ENCODE peak calls at places on chromosomes 7 and 10, in five cellular contexts. Z, N, K, R and Y are unnamed samples. For H3F3A, the result is how much of the 10 kb centered on the place peaks cover.

GRCh38 chr7:157394246-157395191 is 57.7 kb downstream of the DNAJB6 start:
- DNase-seq in Z (no peak), N (no peak), K (no peak), R (peak), Y (no peak)

GRCh38 chr7:27714831-27715444 is 25.0 kb upstream of the TAX1BP1 start:
- DNase-seq in Z (no peak), N (no peak), K (no peak), R (no peak), Y (peak)

GRCh38 chr10:124259139-124259825 is 159.4 kb downstream of the OAT start:
- DNase-seq in Z (peak), N (peak), K (peak), R (no peak), Y (peak)

GRCh38 chr7:23394828-23395227 is 75.5 kb downstream of the IGF2BP3 start:
- DNase-seq in Z (no peak), N (peak), K (no peak), R (peak), Y (no peak)

GRCh38 chr10:83012866-83013265 is 1126.4 kb upstream of the GHITM start:
- DNase-seq in Z (no peak), N (no peak), K (no peak), R (peak), Y (no peak)

GRCh38 chr7:103809229-103809994 is 180.0 kb downstream of the RELN start:
- DNase-seq in Z (no peak), N (no peak), K (peak), R (no peak), Y (no peak)

GRCh38 chr10:79487296-79488194 is 24.8 kb upstream of the EIF5AL1 start:
- DNase-seq in Z (peak), N (peak), K (peak), R (peak), Y (peak)

GRCh38 chr10:20990604-20991003 is 93.5 kb upstream of the NEBL start:
- DNase-seq in Z (no peak), N (peak), K (no peak), R (peak), Y (peak)

GRCh38 chr10:29204119-29204518 is 84.8 kb upstream of the LYZL1 start:
- DNase-seq in Z (peak), N (peak), K (peak), R (no peak), Y (no peak)

GRCh38 chr10:74675527-74675926 is 150.9 kb upstream of the KAT6B start:
- DNase-seq in Z (no peak), N (no peak), K (no peak), R (no peak), Y (no peak)

GRCh38 chr10:110005716-110006115 is 2.1 kb upstream of the ADD3 start:
- DNase-seq in Z (peak), N (peak), K (peak), R (peak), Y (no peak)

GRCh38 chr10:11181996-11182395 is 164.3 kb downstream of the CELF2 start:
- DNase-seq in Z (no peak), N (no peak), K (no peak), R (peak), Y (no peak)

GRCh38 chr10:75466016-75466415 is 34.6 kb downstream of the LRMDA start:
- DNase-seq in Z (no peak), N (no peak), K (no peak), R (no peak), Y (no peak)

GRCh38 chr7:105429746-105430612 is 41.3 kb upstream of the SRPK2 start:
- DNase-seq in Z (peak), N (peak), K (peak), R (peak), Y (peak)

GRCh38 chr10:30433779-30434272 is at the start of gene MAP3K8:
- DNase-seq in Z (peak), N (peak), K (peak), R (peak), Y (peak)

GRCh38 chr7:64192148-64192704 is 14.8 kb upstream of the ZNF735 start:
- DNase-seq in Z (no peak), N (no peak), K (no peak), R (no peak), Y (no peak)

GRCh38 chr7:70696139-70696782 is 435.7 kb upstream of the GALNT17 start:
- DNase-seq in Z (peak), N (peak), K (no peak), R (peak), Y (no peak)

GRCh38 chr7:3063016-3063753 is 19.5 kb upstream of the CARD11 start:
- DNase-seq in Z (no peak), N (no peak), K (no peak), R (no peak), Y (peak)

GRCh38 chr10:132077091-132077490 is 11.3 kb downstream of the JAKMIP3 start:
- DNase-seq in Z (no peak), N (no peak), K (no peak), R (no peak), Y (no peak)

GRCh38 chr10:95208702-95209391 is 14.8 kb downstream of the ACSM6 start:
- DNase-seq in Z (peak), N (no peak), K (peak), R (peak), Y (peak)

GRCh38 chr7:96417784-96418183 is 95.9 kb upstream of the SLC25A13 start:
- DNase-seq in Z (no peak), N (no peak), K (no peak), R (no peak), Y (no peak)

GRCh38 chr7:81013036-81013435 is 94.2 kb upstream of the SEMA3C start:
- DNase-seq in Z (no peak), N (no peak), K (peak), R (peak), Y (peak)

GRCh38 chr7:133253522-133253882 is 624 bp downstream of the EXOC4 start:
- DNase-seq in Z (no peak), N (peak), K (no peak), R (peak), Y (no peak)

GRCh38 chr10:90930070-90930837 is 9.4 kb upstream of the ANKRD1 start:
- DNase-seq in Z (no peak), N (peak), K (peak), R (peak), Y (peak)

GRCh38 chr7:41378156-41378555 is 324.7 kb downstream of the INHBA start:
- DNase-seq in Z (no peak), N (no peak), K (no peak), R (no peak), Y (no peak)

GRCh38 chr7:158394936-158395335 is 192.7 kb downstream of the PTPRN2 start:
- DNase-seq in Z (peak), N (peak), K (peak), R (no peak), Y (peak)

GRCh38 chr7:129830949-129831348 is 121.8 kb downstream of the UBE2H start:
- DNase-seq in Z (no peak), N (no peak), K (no peak), R (no peak), Y (no peak)

GRCh38 chr10:47330804-47331203 is 8.6 kb downstream of the GDF2 start:
- DNase-seq in Z (no peak), N (no peak), K (no peak), R (no peak), Y (no peak)

GRCh38 chr10:102549549-102549948 is 45.8 kb downstream of the SUFU start:
- DNase-seq in Z (no peak), N (no peak), K (no peak), R (no peak), Y (no peak)

GRCh38 chr10:31098091-31098490 is 66.4 kb upstream of the ZNF438 start:
- DNase-seq in Z (no peak), N (peak), K (no peak), R (peak), Y (no peak)

GRCh38 chr7:28266377-28266776 is 85.8 kb upstream of the JAZF1 start:
- DNase-seq in Z (no peak), N (no peak), K (no peak), R (no peak), Y (no peak)

GRCh38 chr10:89163265-89163995 is 43.7 kb downstream of the CH25H start:
- DNase-seq in Z (no peak), N (no peak), K (no peak), R (peak), Y (no peak)

GRCh38 chr10:14507721-14508120 is 177.0 kb upstream of the FRMD4A start:
- DNase-seq in Z (no peak), N (no peak), K (no peak), R (no peak), Y (no peak)
- H3F3A ChIP-seq in Z (under half), N (under half), K (under half), R (under half), Y (under half)

GRCh38 chr10:7810443-7810842 is 7.9 kb upstream of the TAF3 start:
- DNase-seq in Z (no peak), N (no peak), K (no peak), R (no peak), Y (no peak)
- H3K27ac ChIP-seq in Z (no peak), N (no peak), K (no peak), R (no peak), Y (no peak)

DNA sequence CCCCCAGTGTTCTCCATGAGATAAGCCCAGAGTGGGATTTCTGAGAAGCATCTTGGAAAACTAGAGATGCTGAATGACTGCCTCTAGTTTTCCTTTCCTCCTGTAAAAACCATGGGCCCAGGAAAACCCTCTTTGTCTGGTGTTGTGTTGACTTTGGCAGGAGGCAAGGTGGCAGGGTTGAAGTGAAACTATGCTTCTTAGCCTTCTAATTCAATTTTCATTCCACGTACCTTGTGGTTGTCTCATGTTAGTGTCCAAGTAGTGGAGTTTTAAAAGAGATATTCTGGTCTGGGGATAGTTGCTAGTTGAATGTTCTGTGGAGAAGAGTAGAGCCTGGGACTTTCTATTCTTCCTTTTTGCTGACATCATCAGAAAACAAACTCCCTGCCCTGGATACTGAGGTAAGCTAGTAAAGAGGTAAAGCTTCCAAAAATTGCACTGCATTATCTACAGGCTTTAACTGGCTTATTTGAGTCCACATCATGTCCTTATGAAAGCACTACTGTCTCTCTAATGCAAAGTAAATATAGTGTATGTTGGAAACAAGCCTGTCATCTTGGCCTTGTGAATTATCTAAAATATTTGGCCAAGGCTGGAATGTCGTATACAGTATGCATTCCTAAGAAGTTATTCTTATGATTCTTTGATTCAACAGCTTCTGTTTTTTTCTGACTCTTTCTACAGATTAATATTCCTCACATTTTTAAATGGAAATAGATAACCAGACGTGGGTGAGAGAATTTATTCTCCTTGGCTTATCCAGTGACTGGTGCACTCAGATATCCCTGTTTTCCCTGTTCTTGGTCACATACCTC is at the start of gene OR2F2:
- DNase-seq in Z (no peak), N (no peak), K (no peak), R (peak), Y (peak)
- H2AFZ ChIP-seq in Z (peak), N (no peak), K (no peak), R (peak), Y (no peak)

DNA sequence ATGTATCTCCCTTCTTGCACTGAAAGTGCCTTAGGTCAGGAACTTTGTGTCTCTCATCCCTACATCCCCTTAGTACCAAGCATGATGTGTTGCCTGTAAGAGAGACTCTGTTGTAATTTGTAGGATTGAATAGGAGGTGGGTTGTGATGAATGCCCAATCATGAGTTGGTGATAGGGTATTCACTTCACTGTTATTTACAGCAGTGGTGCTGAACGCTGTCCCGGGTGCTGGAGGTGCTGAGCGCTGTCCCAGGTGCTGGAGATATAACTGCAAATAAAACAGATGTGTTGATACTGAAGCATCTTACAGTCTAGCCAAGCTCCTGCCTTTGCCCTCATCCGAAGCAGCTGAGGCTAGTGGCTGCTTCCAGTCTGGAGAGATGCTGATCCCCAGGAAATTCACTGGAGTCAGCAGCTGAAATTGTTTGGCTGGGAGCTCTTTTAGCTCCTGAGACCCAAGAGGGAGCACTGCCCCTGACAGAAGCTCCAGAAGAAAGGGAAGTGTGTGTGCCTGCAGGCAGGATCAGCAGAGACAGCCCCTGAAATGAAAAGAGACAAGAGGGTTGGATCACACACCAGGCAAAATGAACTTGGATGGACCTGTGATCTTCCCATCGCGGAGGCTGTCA is 183.4 kb downstream of the SORCS3 start:
- DNase-seq in Z (no peak), N (peak), K (peak), R (peak), Y (peak)
- H3F3A ChIP-seq in Z (under half), N (under half), K (under half), R (under half), Y (under half)

GRCh38 chr10:96216775-96217174 is 54.6 kb downstream of the BLNK start:
- DNase-seq in Z (no peak), N (no peak), K (no peak), R (no peak), Y (no peak)
- H3K27ac ChIP-seq in Z (no peak), N (no peak), K (no peak), R (no peak), Y (no peak)